ENCODE peak calls at places on chromosome 14, in nine cellular contexts. Y is IMR-90, L is mesenchymal stem cell, W is GM23248, C is heart left ventricle, Z is dorsolateral prefrontal cortex, E is AG04450, V is heart right ventricle, H is pancreas. A is an unnamed sample.

GRCh38 chr14:68759017-68759569 is 33.8 kb downstream of the ZFP36L1 start:
- DNase-seq in Z (no peak), C (no peak), V (no peak), L (no peak), Y (no peak), E (no peak), W (no peak), H (no peak), A (no peak)

GRCh38 chr14:51759950-51760349 is 100.5 kb upstream of the GNG2 start:
- DNase-seq in C (no peak), V (no peak), W (no peak), Z (no peak), H (no peak), L (no peak), Y (no peak), E (no peak), A (no peak)

GRCh38 chr14:103483600-103483999 is 39.0 kb downstream of the CKB start:
- DNase-seq in Z (no peak), E (peak; percentile 80), C (no peak), Y (peak; percentile 98), H (no peak), V (no peak), L (peak; percentile 44), W (peak; percentile 92), A (peak; percentile 81)

GRCh38 chr14:58899317-58899713 is 261.6 kb downstream of the DACT1 start:
- DNase-seq in L (peak; percentile 89), V (no peak), C (no peak), E (peak; percentile 50), W (peak; percentile 90), H (no peak), Z (no peak), Y (peak; percentile 92), A (no peak)

GRCh38 chr14:54691525-54692260 is 124.8 kb downstream of the SAMD4A start:
- DNase-seq in H (peak; percentile 84), E (no peak), Z (peak; percentile 76), C (peak; percentile 86), W (peak; percentile 85), L (peak; percentile 83), Y (peak; percentile 69), V (peak; percentile 85), A (peak; percentile 92)

GRCh38 chr14:32201816-32202467 is at the start of gene RNU6-7:
- DNase-seq in L (peak; percentile 57), Y (peak; percentile 17), E (no peak), V (peak; percentile 21), Z (no peak), W (peak; percentile 27), C (no peak), H (peak; percentile 42), A (peak; percentile 36)

GRCh38 chr14:79436325-79436724 is 775.0 kb downstream of the DIO2 start:
- DNase-seq in W (no peak), C (no peak), Z (no peak), Y (peak; percentile 24), H (no peak), E (no peak), L (no peak), V (no peak), A (no peak)

GRCh38 chr14:68463705-68464104 is 329.2 kb downstream of the ZFP36L1 start:
- DNase-seq in W (peak; percentile 58), L (no peak), C (no peak), Y (no peak), E (no peak), H (no peak), V (no peak), Z (no peak), A (no peak)

GRCh38 chr14:88504602-88505001 is 50.2 kb downstream of the PTPN21 start:
- DNase-seq in C (no peak), L (no peak), H (no peak), Y (no peak), E (no peak), V (no peak), W (no peak), Z (no peak), A (no peak)

GRCh38 chr14:23432102-23432925 is 3.1 kb downstream of the MYH7 start:
- DNase-seq in Y (no peak), E (no peak), V (no peak), H (no peak), Z (no peak), C (no peak), W (no peak), L (no peak), A (no peak)

GRCh38 chr14:68608235-68608962 is 184.5 kb downstream of the ZFP36L1 start:
- DNase-seq in E (no peak), V (no peak), W (no peak), C (peak; percentile 80), H (no peak), Z (no peak), L (no peak), Y (no peak), A (peak; percentile 71)

GRCh38 chr14:63677891-63678379 is 36.3 kb upstream of the WDR89 start:
- DNase-seq in H (no peak), Z (no peak), V (no peak), C (no peak), E (no peak), W (peak; percentile 63), L (peak; percentile 85), Y (peak; percentile 67), A (no peak)

GRCh38 chr14:60510254-60510975 is 1.5 kb downstream of the SIX6 start:
- DNase-seq in Z (no peak), L (no peak), Y (no peak), C (no peak), H (no peak), W (no peak), E (no peak), V (no peak), A (no peak)

GRCh38 chr14:60508707-60509437 is at the start of gene SIX6:
- DNase-seq in V (no peak), L (no peak), W (peak; percentile 39), Y (peak; percentile 24), E (no peak), H (peak; percentile 74), C (no peak), Z (no peak), A (no peak)

GRCh38 chr14:60512952-60513554 is 4.1 kb downstream of the SIX6 start:
- DNase-seq in Z (no peak), W (no peak), Y (no peak), L (no peak), E (no peak), H (no peak), V (no peak), C (no peak), A (no peak)

GRCh38 chr14:60509438-60510253 is 700 bp downstream of the SIX6 start:
- DNase-seq in L (no peak), V (no peak), C (no peak), H (peak; percentile 60), E (no peak), W (no peak), Z (no peak), Y (no peak), A (no peak)

GRCh38 chr14:60510976-60511599 is 2.1 kb downstream of the SIX6 start:
- DNase-seq in Y (no peak), V (no peak), C (no peak), W (no peak), Z (no peak), L (no peak), E (no peak), H (no peak), A (no peak)
- H3K27me3 ChIP-seq in Y (peaks cover 98% of the 10 kb centered on the region), V (peaks cover 99% of the 10 kb centered on the region), C (peaks cover 100% of the 10 kb centered on the region), W (peaks cover 98% of the 10 kb centered on the region), Z (peaks cover 100% of the 10 kb centered on the region), L (peaks cover 96% of the 10 kb centered on the region), E (peaks cover 95% of the 10 kb centered on the region), H (peaks cover 10% of the 10 kb centered on the region), A (peaks cover 99% of the 10 kb centered on the region)

DNA sequence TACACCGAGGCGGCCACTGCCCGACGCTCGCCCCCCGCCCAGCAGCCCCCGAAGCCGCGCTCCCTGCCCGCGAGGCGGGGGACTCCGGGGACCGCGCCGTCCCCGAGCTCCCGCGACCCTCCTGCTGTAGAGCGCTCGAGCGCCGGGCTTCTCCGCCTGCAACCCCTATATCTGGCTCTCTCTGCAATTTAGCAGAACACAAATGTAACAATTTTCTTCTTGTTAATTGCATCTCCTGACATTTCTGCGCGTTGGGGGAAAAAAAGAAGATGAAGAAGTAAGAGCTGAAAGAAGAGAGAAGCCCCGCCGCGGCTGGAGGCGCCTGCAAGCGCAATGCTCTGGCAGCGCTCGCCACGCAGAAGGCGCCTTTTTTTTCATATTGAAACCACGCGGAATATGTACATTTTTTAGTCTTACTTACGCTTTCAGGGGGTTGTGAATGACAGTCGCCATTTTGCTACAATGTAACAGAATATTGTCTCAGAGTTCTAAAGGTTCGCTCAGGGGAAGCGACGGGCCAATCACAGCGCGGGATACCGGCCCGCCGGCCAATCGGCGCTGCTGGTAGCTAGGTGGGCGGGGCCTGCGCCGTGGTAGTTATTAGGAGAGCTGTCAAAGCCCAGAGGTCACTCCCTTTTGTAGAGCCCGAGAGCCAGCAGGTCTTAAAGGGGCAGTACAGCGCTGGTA is at the start of gene DPF3:
- DNase-seq in Y (peak; percentile 96), C (peak; percentile 97), H (peak; percentile 98), V (peak; percentile 96), E (peak; percentile 91), W (peak; percentile 99), Z (peak; percentile 98), L (peak; percentile 96), A (peak; percentile 98)
- H3K27me3 ChIP-seq in Y (no peaks in the 10 kb centered on the region), C (peaks cover 47% of the 10 kb centered on the region), H (no peaks in the 10 kb centered on the region), V (no peaks in the 10 kb centered on the region), E (no peaks in the 10 kb centered on the region), W (no peaks in the 10 kb centered on the region), Z (no peaks in the 10 kb centered on the region), L (no peaks in the 10 kb centered on the region), A (no peaks in the 10 kb centered on the region)

GRCh38 chr14:74486164-74486563 is 6.9 kb downstream of the NPC2 start:
- DNase-seq in L (no peak), V (no peak), E (no peak), Y (no peak), Z (no peak), W (no peak), C (no peak), H (no peak), A (no peak)
- H3K27me3 ChIP-seq in L (no peaks in the 10 kb centered on the region), V (no peaks in the 10 kb centered on the region), E (no peaks in the 10 kb centered on the region), Y (no peaks in the 10 kb centered on the region), Z (no peaks in the 10 kb centered on the region), W (no peaks in the 10 kb centered on the region), C (no peaks in the 10 kb centered on the region), H (no peaks in the 10 kb centered on the region), A (no peaks in the 10 kb centered on the region)

GRCh38 chr14:25909361-25909760 is 688.5 kb downstream of the NOVA1 start:
- DNase-seq in W (no peak), L (no peak), E (no peak), H (no peak), Y (no peak), C (no peak), V (no peak), Z (no peak), A (no peak)

GRCh38 chr14:25904446-25904845 is 693.4 kb downstream of the NOVA1 start:
- DNase-seq in C (no peak), Y (no peak), Z (no peak), E (no peak), H (no peak), V (no peak), L (no peak), W (no peak), A (no peak)

GRCh38 chr14:25911831-25912230 is 686.0 kb downstream of the NOVA1 start:
- DNase-seq in W (no peak), Z (no peak), E (no peak), C (no peak), H (no peak), Y (no peak), L (no peak), V (no peak), A (no peak)

DNA sequence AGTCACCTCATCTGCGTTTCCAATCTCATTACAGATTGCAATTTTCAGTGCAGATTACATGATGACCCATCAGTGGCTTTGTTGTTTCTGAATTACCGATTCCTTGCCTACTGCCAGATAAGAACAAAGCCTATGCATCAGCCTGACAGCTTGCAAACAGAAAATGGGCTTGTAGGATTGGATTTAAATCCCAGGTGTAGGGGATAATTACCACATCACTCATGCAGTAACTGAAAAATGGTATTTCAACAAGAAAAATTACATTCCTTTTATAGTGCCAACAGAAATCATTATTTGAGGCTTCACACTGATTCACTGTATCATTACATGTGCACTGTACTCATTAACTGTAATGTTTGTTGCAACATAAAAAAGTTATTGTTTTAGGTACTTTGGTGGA is 689.1 kb downstream of the NOVA1 start:
- DNase-seq in V (no peak), W (no peak), C (no peak), Y (no peak), H (no peak), Z (no peak), E (no peak), L (no peak), A (no peak)
- H3K27me3 ChIP-seq in V (no peaks in the 10 kb centered on the region), W (no peaks in the 10 kb centered on the region), C (no peaks in the 10 kb centered on the region), Y (no peaks in the 10 kb centered on the region), H (no peaks in the 10 kb centered on the region), Z (no peaks in the 10 kb centered on the region), E (no peaks in the 10 kb centered on the region), L (no peaks in the 10 kb centered on the region), A (no peaks in the 10 kb centered on the region)

A was measured in adrenal gland.